ENCODE peak calls at places on chromosomes 2 and 18, in six cellular contexts. One of them, this sample, is unnamed.
A peak's percentile ranks its signal among the peaks of the same experiment; 100 is the strongest.

GRCh38 chr2:16322308-16323130 is 343.1 kb downstream of the CYRIA start:
- DNase-seq in H9: no peak
- DNase-seq in IMR-90: no peak
- DNase-seq in H1: no peak
- DNase-seq in neuronal stem cell: no peak
- DNase-seq in trophoblast cell: no peak
- DNase-seq in this sample: no peak

GRCh38 chr18:21914739-21915319 is 174.2 kb downstream of the MIB1 start:
- DNase-seq in H9: peak; percentile 65
- DNase-seq in IMR-90: peak; percentile 62
- DNase-seq in H1: no peak
- DNase-seq in neuronal stem cell: peak; percentile 40
- DNase-seq in trophoblast cell: no peak
- DNase-seq in this sample: peak; percentile 58

GRCh38 chr2:236964291-236964690 is 121.4 kb upstream of the COPS8 start:
- DNase-seq in H9: no peak
- DNase-seq in IMR-90: no peak
- DNase-seq in H1: no peak
- DNase-seq in neuronal stem cell: no peak
- DNase-seq in trophoblast cell: no peak
- DNase-seq in this sample: peak; percentile 22

GRCh38 chr18:12904012-12904516 is 20.0 kb upstream of the PTPN2 start:
- DNase-seq in H9: no peak
- DNase-seq in IMR-90: no peak
- DNase-seq in H1: no peak
- DNase-seq in neuronal stem cell: no peak
- DNase-seq in trophoblast cell: peak; percentile 21
- DNase-seq in this sample: peak; percentile 82

GRCh38 chr2:218329826-218330651 is 26.6 kb upstream of the CATIP start:
- DNase-seq in H9: no peak
- DNase-seq in IMR-90: no peak
- DNase-seq in H1: no peak
- DNase-seq in neuronal stem cell: no peak
- DNase-seq in trophoblast cell: no peak
- DNase-seq in this sample: no peak

GRCh38 chr2:121888189-121888557 is 132.7 kb downstream of the TSN start:
- DNase-seq in H9: peak; percentile 77
- DNase-seq in IMR-90: no peak
- DNase-seq in H1: peak; percentile 86
- DNase-seq in neuronal stem cell: no peak
- DNase-seq in trophoblast cell: peak; percentile 34
- DNase-seq in this sample: no peak

GRCh38 chr18:50649821-50650220 is 89.9 kb downstream of the MAPK4 start:
- DNase-seq in H9: no peak
- DNase-seq in IMR-90: peak; percentile 29
- DNase-seq in H1: no peak
- DNase-seq in neuronal stem cell: no peak
- DNase-seq in trophoblast cell: peak; percentile 90
- DNase-seq in this sample: no peak

GRCh38 chr2:117851969-117852368 is 37.5 kb downstream of the DDX18 start:
- DNase-seq in H9: no peak
- DNase-seq in IMR-90: no peak
- DNase-seq in H1: no peak
- DNase-seq in neuronal stem cell: no peak
- DNase-seq in trophoblast cell: no peak
- DNase-seq in this sample: no peak

GRCh38 chr2:28413152-28413895 is 20.7 kb downstream of the FOSL2 start:
- DNase-seq in H9: peak; percentile 72
- DNase-seq in IMR-90: peak; percentile 49
- DNase-seq in H1: peak; percentile 62
- DNase-seq in neuronal stem cell: no peak
- DNase-seq in trophoblast cell: no peak
- DNase-seq in this sample: peak; percentile 76

GRCh38 chr2:190677255-190677654 is 28.4 kb downstream of the NAB1 start:
- DNase-seq in H9: no peak
- DNase-seq in IMR-90: peak; percentile 30
- DNase-seq in H1: no peak
- DNase-seq in neuronal stem cell: no peak
- DNase-seq in trophoblast cell: no peak
- DNase-seq in this sample: no peak

GRCh38 chr2:159755014-159755413 is 42.7 kb downstream of the MARCHF7 start:
- DNase-seq in H9: no peak
- DNase-seq in IMR-90: no peak
- DNase-seq in H1: no peak
- DNase-seq in neuronal stem cell: no peak
- DNase-seq in trophoblast cell: no peak
- DNase-seq in this sample: no peak

GRCh38 chr2:225465827-225466226 is 66.3 kb downstream of the NYAP2 start:
- DNase-seq in H9: peak; percentile 69
- DNase-seq in IMR-90: no peak
- DNase-seq in H1: no peak
- DNase-seq in neuronal stem cell: no peak
- DNase-seq in trophoblast cell: no peak
- DNase-seq in this sample: no peak

DNA sequence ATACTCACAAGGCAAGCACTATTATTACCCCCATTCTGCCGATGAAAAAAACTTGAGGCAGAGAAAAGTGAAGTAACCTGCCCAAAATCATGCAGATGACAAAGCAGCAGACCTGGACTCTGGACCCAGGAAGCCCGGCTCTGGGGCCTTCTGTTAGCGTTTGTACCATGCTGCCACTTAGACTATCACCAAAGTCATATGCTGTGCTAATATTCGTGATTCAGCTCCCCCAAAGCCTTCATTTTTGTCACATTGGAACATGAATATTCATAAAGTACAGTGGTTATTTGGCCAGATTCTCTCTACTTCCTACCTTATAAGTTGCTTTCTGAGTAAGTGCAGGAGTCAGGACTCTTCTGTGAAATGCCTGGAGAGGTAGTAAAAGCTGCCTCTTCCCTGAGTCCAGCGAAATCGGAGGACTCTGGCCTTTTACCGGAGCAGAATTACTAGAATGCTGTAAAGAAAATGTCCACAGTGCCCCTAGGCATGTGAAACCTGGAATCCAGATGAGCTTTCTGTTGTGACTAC is 86.7 kb downstream of the FTCDNL1 start:
- DNase-seq in H9: no peak
- DNase-seq in IMR-90: no peak
- DNase-seq in H1: no peak
- DNase-seq in neuronal stem cell: no peak
- DNase-seq in trophoblast cell: no peak
- DNase-seq in this sample: no peak
- H3K14ac ChIP-seq in H9: no peak overlapping the region
- H3K14ac ChIP-seq in IMR-90: no peak overlapping the region
- H3K14ac ChIP-seq in H1: no peak overlapping the region
- H3K14ac ChIP-seq in neuronal stem cell: no peak overlapping the region
- H3K14ac ChIP-seq in trophoblast cell: no peak overlapping the region
- H3K14ac ChIP-seq in this sample: no peak overlapping the region

GRCh38 chr2:37671816-37672103 is 318 bp upstream of the CDC42EP3 start:
- DNase-seq in H9: no peak
- DNase-seq in IMR-90: no peak
- DNase-seq in H1: no peak
- DNase-seq in neuronal stem cell: no peak
- DNase-seq in trophoblast cell: no peak
- DNase-seq in this sample: no peak

GRCh38 chr2:37672870-37673184 is 1.4 kb upstream of the CDC42EP3 start:
- DNase-seq in H9: no peak
- DNase-seq in IMR-90: no peak
- DNase-seq in H1: no peak
- DNase-seq in neuronal stem cell: no peak
- DNase-seq in trophoblast cell: no peak
- DNase-seq in this sample: no peak

GRCh38 chr2:37670378-37671012 is 947 bp downstream of the CDC42EP3 start:
- DNase-seq in H9: no peak
- DNase-seq in IMR-90: no peak
- DNase-seq in H1: no peak
- DNase-seq in neuronal stem cell: no peak
- DNase-seq in trophoblast cell: peak; percentile 27
- DNase-seq in this sample: peak; percentile 68

GRCh38 chr2:37671013-37671815 is at the start of gene CDC42EP3:
- DNase-seq in H9: peak; percentile 78
- DNase-seq in IMR-90: no peak
- DNase-seq in H1: peak; percentile 76
- DNase-seq in neuronal stem cell: peak; percentile 69
- DNase-seq in trophoblast cell: peak; percentile 58
- DNase-seq in this sample: peak; percentile 65

DNA sequence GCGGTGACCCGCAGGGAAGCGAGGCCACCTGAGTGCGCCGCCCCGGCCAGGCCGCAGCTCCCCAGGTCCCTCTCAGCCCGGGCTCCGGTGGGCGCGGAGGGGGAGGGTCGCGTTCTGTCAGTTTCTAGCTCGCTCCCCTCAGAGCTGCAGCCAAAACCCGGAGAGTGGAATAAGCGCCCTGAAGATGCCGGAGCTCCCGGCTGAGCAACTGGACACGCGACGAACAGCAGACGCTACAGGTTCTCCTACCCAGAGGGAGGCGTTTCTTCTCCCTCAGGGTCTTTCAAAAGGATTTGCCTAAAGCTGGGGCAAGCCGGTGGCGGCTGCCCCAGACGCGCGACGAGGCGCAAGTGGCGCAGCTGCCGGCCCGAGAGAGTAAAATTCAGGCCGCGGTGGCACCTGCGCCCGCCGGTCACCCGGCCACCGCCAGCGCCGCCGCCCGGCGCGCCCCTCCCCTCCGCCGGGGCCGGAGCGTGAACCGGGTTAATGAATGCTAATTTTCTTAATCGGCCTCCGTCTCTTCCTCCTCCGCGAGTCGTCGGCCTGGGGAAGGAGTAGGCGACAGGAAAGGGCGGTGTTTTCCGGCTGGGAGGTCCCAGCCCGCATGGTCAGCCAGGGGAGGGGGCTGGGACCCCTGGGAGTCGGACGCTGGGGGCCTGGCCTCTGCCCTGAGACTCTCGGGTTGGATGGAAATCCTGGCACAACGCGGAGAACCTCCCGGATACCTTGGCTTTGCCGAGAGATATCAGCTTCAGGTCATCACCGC is 845 bp upstream of the CDC42EP3 start:
- DNase-seq in H9: peak; percentile 97
- DNase-seq in IMR-90: peak; percentile 88
- DNase-seq in H1: peak; percentile 94
- DNase-seq in neuronal stem cell: peak; percentile 97
- DNase-seq in trophoblast cell: peak; percentile 93
- DNase-seq in this sample: peak; percentile 93
- H4K8ac ChIP-seq in H9: no peak overlapping the region
- H4K8ac ChIP-seq in IMR-90: peak overlapping the region; percentile 38
- H4K8ac ChIP-seq in H1: peak overlapping the region; percentile 90
- H4K8ac ChIP-seq in neuronal stem cell: no peak overlapping the region
- H4K8ac ChIP-seq in trophoblast cell: peak overlapping the region; percentile 89
- H4K8ac ChIP-seq in this sample: peak overlapping the region; percentile 96

DNA sequence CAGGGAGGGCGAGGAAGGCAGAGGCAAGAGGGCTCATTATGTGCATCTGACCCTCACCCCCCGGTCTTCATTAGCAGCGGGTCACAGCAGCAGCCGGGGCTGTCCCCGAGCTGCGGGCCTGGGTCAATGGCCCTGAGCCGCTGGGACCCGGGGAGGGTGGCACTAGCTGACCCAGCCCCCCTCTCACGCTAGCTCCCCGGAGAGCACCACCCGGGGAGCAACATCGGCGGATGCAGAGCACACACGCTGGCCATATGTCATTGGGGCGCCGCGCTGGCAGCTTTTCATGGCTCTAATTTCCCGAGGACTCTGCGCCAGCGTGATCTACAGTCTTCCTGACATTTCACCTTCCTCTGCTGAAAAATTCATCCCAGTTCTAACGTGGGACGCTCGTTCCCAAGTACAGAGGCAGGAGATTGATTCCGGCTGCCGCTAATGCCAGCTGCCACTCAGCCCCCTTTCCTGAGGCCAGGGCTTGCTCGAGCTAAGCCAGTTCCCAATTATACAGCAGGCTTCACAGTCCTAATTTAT is 63.7 kb downstream of the EIPR1 start:
- DNase-seq in H9: no peak
- DNase-seq in IMR-90: no peak
- DNase-seq in H1: no peak
- DNase-seq in neuronal stem cell: no peak
- DNase-seq in trophoblast cell: no peak
- DNase-seq in this sample: no peak
- H3K9ac ChIP-seq in H9: no peak overlapping the region
- H3K9ac ChIP-seq in IMR-90: no peak overlapping the region
- H3K9ac ChIP-seq in H1: no peak overlapping the region
- H3K9ac ChIP-seq in neuronal stem cell: no peak overlapping the region
- H3K9ac ChIP-seq in trophoblast cell: no peak overlapping the region
- H3K9ac ChIP-seq in this sample: peak overlapping the region; percentile 8

GRCh38 chr2:127068351-127068741 is 38.6 kb downstream of the BIN1 start:
- DNase-seq in H9: no peak
- DNase-seq in IMR-90: no peak
- DNase-seq in H1: no peak
- DNase-seq in neuronal stem cell: no peak
- DNase-seq in trophoblast cell: no peak
- DNase-seq in this sample: no peak
- H3K14ac ChIP-seq in H9: no peak overlapping the region
- H3K14ac ChIP-seq in IMR-90: no peak overlapping the region
- H3K14ac ChIP-seq in H1: no peak overlapping the region
- H3K14ac ChIP-seq in neuronal stem cell: no peak overlapping the region
- H3K14ac ChIP-seq in trophoblast cell: no peak overlapping the region
- H3K14ac ChIP-seq in this sample: no peak overlapping the region

GRCh38 chr2:38610851-38611801 is 8.4 kb upstream of the HNRNPLL start:
- DNase-seq in H9: no peak
- DNase-seq in IMR-90: peak; percentile 77
- DNase-seq in H1: no peak
- DNase-seq in neuronal stem cell: no peak
- DNase-seq in trophoblast cell: peak; percentile 23
- DNase-seq in this sample: peak; percentile 85
- H4K8ac ChIP-seq in H9: no peak overlapping the region
- H4K8ac ChIP-seq in IMR-90: no peak overlapping the region
- H4K8ac ChIP-seq in H1: no peak overlapping the region
- H4K8ac ChIP-seq in neuronal stem cell: no peak overlapping the region
- H4K8ac ChIP-seq in trophoblast cell: no peak overlapping the region
- H4K8ac ChIP-seq in this sample: peak overlapping the region; percentile 93

GRCh38 chr2:142866426-142866825 is 11.0 kb upstream of the KYNU start:
- DNase-seq in H9: no peak
- DNase-seq in IMR-90: no peak
- DNase-seq in H1: no peak
- DNase-seq in neuronal stem cell: no peak
- DNase-seq in trophoblast cell: no peak
- DNase-seq in this sample: no peak
- H3K9ac ChIP-seq in H9: no peak overlapping the region
- H3K9ac ChIP-seq in IMR-90: no peak overlapping the region
- H3K9ac ChIP-seq in H1: no peak overlapping the region
- H3K9ac ChIP-seq in neuronal stem cell: no peak overlapping the region
- H3K9ac ChIP-seq in trophoblast cell: no peak overlapping the region
- H3K9ac ChIP-seq in this sample: peak overlapping the region; percentile 81

GRCh38 chr2:233865838-233866237 is 2.3 kb downstream of the MSL3B start:
- DNase-seq in H9: peak; percentile 39
- DNase-seq in IMR-90: no peak
- DNase-seq in H1: no peak
- DNase-seq in neuronal stem cell: no peak
- DNase-seq in trophoblast cell: no peak
- DNase-seq in this sample: no peak
- H3K14ac ChIP-seq in H9: no peak overlapping the region
- H3K14ac ChIP-seq in IMR-90: no peak overlapping the region
- H3K14ac ChIP-seq in H1: no peak overlapping the region
- H3K14ac ChIP-seq in neuronal stem cell: no peak overlapping the region
- H3K14ac ChIP-seq in trophoblast cell: no peak overlapping the region
- H3K14ac ChIP-seq in this sample: no peak overlapping the region

This sample was measured in mesenchymal stem cell.